ENCODE peak calls at places on chromosomes 7 and 10, in four cellular contexts. T is memory B cell; E is CD8-positive, alpha-beta T cell; H is EL. A is an unnamed sample.
A peak's percentile ranks its signal among the peaks of the same experiment; 100 is the strongest.

GRCh38 chr10:88366772-88367171 is 216.3 kb downstream of the RNLS start:
- DNase-seq in T (no peak), E (no peak), H (no peak), A (no peak)

GRCh38 chr7:75033826-75034225 is 39.8 kb downstream of the RCC1L start:
- DNase-seq in E (no peak), T (no peak), H (no peak), A (no peak)

GRCh38 chr7:23955600-23956149 is 245.7 kb downstream of the STK31 start:
- DNase-seq in E (no peak), T (no peak), H (peak; percentile 13), A (no peak)

GRCh38 chr10:124242791-124243190 is 149.4 kb upstream of the CHST15 start:
- DNase-seq in H (no peak), E (no peak), T (no peak), A (no peak)

GRCh38 chr10:4082851-4083250 is 297.8 kb upstream of the KLF6 start:
- DNase-seq in E (no peak), H (no peak), T (no peak), A (no peak)

GRCh38 chr7:36806897-36807296 is 82.6 kb upstream of the AOAH start:
- DNase-seq in T (no peak), E (no peak), H (no peak), A (no peak)

GRCh38 chr10:123997486-123998196 is 95.8 kb downstream of the CHST15 start:
- DNase-seq in T (no peak), E (peak; percentile 8), H (peak; percentile 96), A (no peak)

GRCh38 chr10:71582019-71582418 is 137.6 kb downstream of the C10orf105 start:
- DNase-seq in H (peak; percentile 21), T (no peak), E (no peak), A (no peak)

GRCh38 chr10:124351481-124352220 is 67.1 kb downstream of the OAT start:
- DNase-seq in E (no peak), H (no peak), T (no peak), A (no peak)

GRCh38 chr10:132307823-132308587 is at the start of gene STK32C:
- DNase-seq in H (peak; percentile 89), T (peak; percentile 80), E (peak; percentile 89), A (peak; percentile 81)

GRCh38 chr10:128851726-128852125 is 615.3 kb upstream of the MGMT start:
- DNase-seq in T (no peak), H (no peak), E (no peak), A (no peak)

GRCh38 chr10:43347997-43348396 is 23.4 kb upstream of the FXYD4 start:
- DNase-seq in T (no peak), E (no peak), H (no peak), A (no peak)

GRCh38 chr10:88623835-88624234 is 37.3 kb downstream of the LIPJ start:
- DNase-seq in H (no peak), T (no peak), E (no peak), A (no peak)

GRCh38 chr10:123428302-123428701 is 237.9 kb upstream of the GPR26 start:
- DNase-seq in E (no peak), H (no peak), T (no peak), A (no peak)

GRCh38 chr10:132404911-132405462 is 8.0 kb downstream of the PWWP2B start:
- DNase-seq in T (no peak), H (no peak), E (no peak), A (no peak)

GRCh38 chr10:44413416-44413815 is 28.5 kb upstream of the CXCL12 start:
- DNase-seq in E (no peak), T (no peak), H (no peak), A (no peak)

GRCh38 chr7:41847171-41847570 is 144.3 kb upstream of the INHBA start:
- DNase-seq in H (no peak), T (no peak), E (no peak), A (no peak)

GRCh38 chr10:4828005-4828404 is 2.0 kb downstream of the AKR1E2 start:
- DNase-seq in T (no peak), H (no peak), E (no peak), A (no peak)

GRCh38 chr10:36437367-36437766 is 688.0 kb upstream of the ANKRD30A start:
- DNase-seq in H (no peak), T (no peak), E (no peak), A (no peak)

GRCh38 chr7:98418636-98419315 is 17.9 kb upstream of the BAIAP2L1 start:
- DNase-seq in H (peak; percentile 97), T (no peak), E (no peak), A (no peak)

GRCh38 chr10:75429159-75429827 is 2.1 kb upstream of the LRMDA start:
- DNase-seq in T (no peak), E (no peak), H (no peak), A (no peak)

GRCh38 chr10:6321880-6322279 is 119.1 kb downstream of the PFKFB3 start:
- DNase-seq in E (no peak), H (peak; percentile 44), T (no peak), A (no peak)

A was measured in activated T-helper 2 cell treated with anti-CD3 and anti-CD28 coated beads, Interferon-gamma antibody, Interleukin-2, Interleukin-4, amounts not matched to agents 10 μg/mL and 5 μg/mL and 100 μg/mL, durations not matched to agents 14 hours and 24 hours and 36 hours.